ENCODE peak calls at places on chromosomes 11 and 22, in seven cellular contexts. M, N, S, X, I, B and G are unnamed samples.

GRCh38 chr22:21735198-21736083 is at the start of gene YPEL1:
- DNase-seq in M (peak), N (peak), S (peak), X (peak), I (peak), B (peak), G (peak)

GRCh38 chr11:60764879-60765278 is 8.2 kb downstream of the MS4A15 start:
- DNase-seq in M (no peak), N (no peak), S (no peak), X (no peak), I (no peak), B (no peak), G (peak)

GRCh38 chr11:35963911-35964310 is 20.0 kb downstream of the LDLRAD3 start:
- DNase-seq in M (peak), N (no peak), S (no peak), X (peak), I (no peak), B (peak), G (no peak)

GRCh38 chr11:120554771-120555432 is 43.4 kb downstream of the GRIK4 start:
- DNase-seq in M (peak), N (peak), S (peak), X (no peak), I (peak), B (no peak), G (peak)

GRCh38 chr11:71363721-71364120 is 84.5 kb downstream of the DHCR7 start:
- DNase-seq in M (no peak), N (no peak), S (no peak), X (no peak), I (no peak), B (no peak), G (no peak)

GRCh38 chr11:60915250-60915914 is 1.4 kb downstream of the TMEM109 start:
- DNase-seq in M (peak), N (peak), S (peak), X (peak), I (peak), B (peak), G (peak)

GRCh38 chr11:75492181-75492820 is 33.4 kb downstream of the GDPD5 start:
- DNase-seq in M (no peak), N (peak), S (no peak), X (no peak), I (peak), B (no peak), G (no peak)

GRCh38 chr11:83284501-83285051 is 1.6 kb downstream of the CCDC90B start:
- DNase-seq in M (no peak), N (no peak), S (no peak), X (no peak), I (no peak), B (no peak), G (no peak)

GRCh38 chr22:23064381-23065068 is 5.8 kb upstream of the GNAZ start:
- DNase-seq in M (no peak), N (no peak), S (no peak), X (no peak), I (peak), B (no peak), G (no peak)

GRCh38 chr11:72058416-72059034 is 21.8 kb downstream of the NUMA1 start:
- DNase-seq in M (peak), N (peak), S (no peak), X (no peak), I (no peak), B (no peak), G (no peak)

GRCh38 chr11:126636911-126637799 is 281.7 kb downstream of the ST3GAL4 start:
- DNase-seq in M (no peak), N (peak), S (no peak), X (no peak), I (no peak), B (no peak), G (peak)

GRCh38 chr11:81497202-81497804 is 1236.4 kb downstream of the FAM181B start:
- DNase-seq in M (peak), N (peak), S (peak), X (no peak), I (no peak), B (no peak), G (peak)

GRCh38 chr22:30221121-30221992 is 25.2 kb downstream of the LIF start:
- DNase-seq in M (no peak), N (no peak), S (no peak), X (no peak), I (peak), B (no peak), G (no peak)

GRCh38 chr11:98115873-98116272 is 904.9 kb upstream of the CNTN5 start:
- DNase-seq in M (no peak), N (no peak), S (no peak), X (no peak), I (no peak), B (no peak), G (no peak)

GRCh38 chr11:1336836-1337646 is 27.6 kb upstream of the TOLLIP start:
- DNase-seq in M (no peak), N (no peak), S (peak), X (peak), I (peak), B (no peak), G (no peak)

GRCh38 chr11:87299041-87299481 is 261.3 kb downstream of the TMEM135 start:
- DNase-seq in M (peak), N (no peak), S (no peak), X (no peak), I (no peak), B (no peak), G (no peak)

GRCh38 chr11:7964261-7964660 is 986 bp downstream of the NLRP10 start:
- DNase-seq in M (no peak), N (peak), S (no peak), X (no peak), I (no peak), B (no peak), G (no peak)

GRCh38 chr11:85771568-85771967 is 39.4 kb downstream of the SYTL2 start:
- DNase-seq in M (no peak), N (no peak), S (no peak), X (no peak), I (no peak), B (no peak), G (no peak)

GRCh38 chr11:46367244-46367915 is 14.1 kb upstream of the MDK start:
- DNase-seq in M (peak), N (peak), S (peak), X (peak), I (peak), B (peak), G (peak)

GRCh38 chr11:122882809-122883681 is 486 bp downstream of the JHY start:
- DNase-seq in M (no peak), N (peak), S (peak), X (peak), I (peak), B (peak), G (peak)

GRCh38 chr11:72950685-72951084 is 136.5 kb downstream of the ATG16L2 start:
- DNase-seq in M (no peak), N (no peak), S (peak), X (no peak), I (no peak), B (no peak), G (no peak)

GRCh38 chr11:16195659-16196058 is 160.7 kb downstream of the SOX6 start:
- DNase-seq in M (peak), N (peak), S (no peak), X (no peak), I (no peak), B (no peak), G (peak)

GRCh38 chr11:47499614-47500013 is 50.7 kb upstream of the RAPSN start:
- DNase-seq in M (no peak), N (no peak), S (no peak), X (no peak), I (no peak), B (no peak), G (no peak)

GRCh38 chr22:33757443-33758124 is 162.7 kb downstream of the LARGE1 start:
- DNase-seq in M (no peak), N (no peak), S (peak), X (no peak), I (no peak), B (peak), G (no peak)

GRCh38 chr22:39117585-39118191 is 20.6 kb downstream of the APOBEC3H start:
- DNase-seq in M (peak), N (peak), S (peak), X (no peak), I (peak), B (no peak), G (peak)

GRCh38 chr22:38955250-38955775 is 2.1 kb upstream of the APOBEC3A start:
- DNase-seq in M (no peak), N (no peak), S (no peak), X (no peak), I (peak), B (no peak), G (no peak)

GRCh38 chr22:43516386-43516785 is 104.6 kb downstream of the MPPED1 start:
- DNase-seq in M (no peak), N (no peak), S (no peak), X (no peak), I (no peak), B (no peak), G (no peak)
- TF ChIP-seq CTCF in M (no peak), N (no peak), S (no peak), X (no peak), I (no peak), B (no peak), G (no peak)

GRCh38 chr22:50314081-50314454 is 6.6 kb upstream of the PLXNB2 start:
- DNase-seq in M (no peak), N (no peak), S (no peak), X (no peak), I (no peak), B (no peak), G (no peak)
- H3K4me3 ChIP-seq in M (no peak), N (no peak), S (no peak), X (peak), I (peak), B (no peak), G (no peak)

DNA sequence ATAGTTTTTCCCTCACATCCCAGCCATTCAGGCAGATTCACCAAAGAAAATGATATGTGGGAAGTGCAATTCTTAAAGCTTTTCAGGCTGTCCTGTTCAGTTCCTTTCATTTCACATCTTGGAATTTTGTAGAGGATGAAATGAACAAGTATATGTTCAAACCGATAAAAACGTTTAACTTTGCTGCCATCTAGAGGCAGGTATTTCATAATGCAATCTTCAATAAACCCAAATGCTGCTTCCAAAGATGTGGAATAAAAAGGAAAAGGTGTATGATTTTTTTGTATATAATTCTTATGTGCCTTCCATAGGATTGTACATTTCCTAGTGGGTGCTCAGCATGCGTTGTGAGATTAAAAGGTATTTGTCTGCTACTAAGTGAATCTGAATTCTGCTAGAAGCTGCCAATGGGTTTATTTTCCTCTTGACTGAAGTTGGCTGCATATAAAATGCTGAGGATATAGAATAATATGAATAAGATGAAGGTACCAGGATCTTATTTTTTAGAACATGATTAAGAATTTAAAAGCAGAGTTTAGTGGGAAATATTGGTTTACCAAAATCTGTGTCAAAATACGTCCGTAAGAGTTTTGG is 199.3 kb downstream of the PGR start:
- DNase-seq in M (peak), N (peak), S (peak), X (no peak), I (no peak), B (no peak), G (peak)
- TF ChIP-seq CTCF in M (peak), N (peak), S (peak), X (peak), I (peak), B (peak), G (peak)

GRCh38 chr22:46537221-46537945 is at the start of gene CELSR1:
- DNase-seq in M (no peak), N (peak), S (peak), X (peak), I (no peak), B (no peak), G (peak)
- H3K4me3 ChIP-seq in M (peak), N (peak), S (peak), X (peak), I (peak), B (no peak), G (peak)

GRCh38 chr11:57214494-57214893 is 22.6 kb downstream of the APLNR start:
- DNase-seq in M (peak), N (peak), S (no peak), X (no peak), I (no peak), B (no peak), G (peak)
- TF ChIP-seq CTCF in M (no peak), N (peak), S (no peak), X (no peak), I (no peak), B (no peak), G (no peak)

GRCh38 chr11:57597971-57598830 is 716 bp downstream of the SERPING1 start:
- DNase-seq in M (peak), N (peak), S (peak), X (peak), I (peak), B (peak), G (peak)

GRCh38 chr11:57597461-57597892 is at the start of gene SERPING1:
- DNase-seq in M (peak), N (no peak), S (no peak), X (peak), I (peak), B (peak), G (no peak)

GRCh38 chr11:57598831-57599155 is 1.3 kb downstream of the SERPING1 start:
- DNase-seq in M (peak), N (peak), S (no peak), X (no peak), I (no peak), B (no peak), G (peak)

GRCh38 chr11:57601297-57601696 is 3.8 kb downstream of the SERPING1 start:
- DNase-seq in M (no peak), N (no peak), S (peak), X (no peak), I (no peak), B (no peak), G (no peak)

GRCh38 chr11:57599381-57599780 is 1.9 kb downstream of the SERPING1 start:
- DNase-seq in M (peak), N (no peak), S (no peak), X (no peak), I (no peak), B (no peak), G (peak)
- H3K4me3 ChIP-seq in M (peak), N (peak), S (peak), X (peak), I (peak), B (no peak), G (peak)

GRCh38 chr22:19943665-19944026 is 2.0 kb upstream of the TXNRD2 start:
- DNase-seq in M (peak), N (peak), S (no peak), X (no peak), I (no peak), B (no peak), G (peak)
- TF ChIP-seq CTCF in M (peak), N (peak), S (no peak), X (no peak), I (no peak), B (no peak), G (peak)

GRCh38 chr11:114563077-114563476 is 3.4 kb upstream of the NXPE1 start:
- DNase-seq in M (peak), N (peak), S (no peak), X (no peak), I (no peak), B (no peak), G (peak)
- H3K4me3 ChIP-seq in M (peak), N (no peak), S (no peak), X (no peak), I (no peak), B (no peak), G (no peak)

GRCh38 chr11:66889974-66890373 is 33.1 kb downstream of the LRFN4 start:
- DNase-seq in M (peak), N (no peak), S (peak), X (no peak), I (no peak), B (no peak), G (no peak)
- TF ChIP-seq CTCF in M (no peak), N (no peak), S (no peak), X (no peak), I (no peak), B (no peak), G (no peak)